ENCODE peak calls at places on chromosomes 12 and 14, in four cellular contexts. V, I, T and M are unnamed samples.

GRCh38 chr14:42930058-42930457 is 1323.4 kb downstream of the LRFN5 start:
- DNase-seq in V (no peak), I (no peak), T (no peak), M (peak; percentile 12)

GRCh38 chr12:61525331-61525730 is 734.9 kb upstream of the USP15 start:
- DNase-seq in V (no peak), I (no peak), T (no peak), M (no peak)

GRCh38 chr14:22887990-22888378 is 5.0 kb downstream of the REM2 start:
- DNase-seq in T (no peak), I (peak; percentile 73), V (no peak), M (no peak)

GRCh38 chr12:59403259-59403932 is 192.4 kb upstream of the SLC16A7 start:
- DNase-seq in V (no peak), I (no peak), T (peak; percentile 77), M (peak; percentile 48)

GRCh38 chr12:19423531-19423930 is 15.8 kb upstream of the AEBP2 start:
- DNase-seq in V (no peak), I (no peak), T (no peak), M (no peak)

GRCh38 chr12:95473440-95473946 is 459 bp upstream of the METAP2 start:
- DNase-seq in V (no peak), T (peak; percentile 50), I (peak; percentile 3), M (peak; percentile 33)

GRCh38 chr12:56037161-56037560 is 4.6 kb upstream of the RPS26 start:
- DNase-seq in T (no peak), V (no peak), I (no peak), M (no peak)

GRCh38 chr14:72291908-72292688 is 359.9 kb downstream of the RGS6 start:
- DNase-seq in V (no peak), I (peak; percentile 58), T (peak; percentile 65), M (peak; percentile 31)

GRCh38 chr14:50773632-50774541 is 57.1 kb downstream of the NIN start:
- DNase-seq in T (peak; percentile 54), V (no peak), I (peak; percentile 79), M (peak; percentile 72)